ENCODE peak calls at places on chromosomes 2 and 18, in seven cellular contexts. One of them, this sample, is unnamed.

GRCh38 chr18:55603775-55604174 is 15.8 kb upstream of the TCF4 start:
- DNase-seq in heart right ventricle: no peak
- DNase-seq in colonic mucosa: no peak
- DNase-seq in right atrium auricular region: no peak
- DNase-seq in psoas muscle: no peak
- DNase-seq in A549: no peak
- DNase-seq in neural progenitor cell: no peak
- DNase-seq in this sample: no peak

GRCh38 chr2:165877565-165878550 is 75.7 kb downstream of the TTC21B start:
- DNase-seq in heart right ventricle: no peak
- DNase-seq in colonic mucosa: no peak
- DNase-seq in right atrium auricular region: no peak
- DNase-seq in psoas muscle: no peak
- DNase-seq in A549: no peak
- DNase-seq in neural progenitor cell: no peak
- DNase-seq in this sample: no peak

GRCh38 chr2:215982465-215982875 is 30.9 kb downstream of the MREG start:
- DNase-seq in heart right ventricle: no peak
- DNase-seq in colonic mucosa: no peak
- DNase-seq in right atrium auricular region: no peak
- DNase-seq in psoas muscle: no peak
- DNase-seq in A549: peak
- DNase-seq in neural progenitor cell: no peak
- DNase-seq in this sample: no peak

GRCh38 chr18:76256897-76257500 is 238.0 kb downstream of the ZNF516 start:
- DNase-seq in heart right ventricle: no peak
- DNase-seq in colonic mucosa: no peak
- DNase-seq in right atrium auricular region: no peak
- DNase-seq in psoas muscle: no peak
- DNase-seq in A549: peak
- DNase-seq in neural progenitor cell: peak
- DNase-seq in this sample: no peak

GRCh38 chr2:147386284-147386683 is 458.5 kb upstream of the ACVR2A start:
- DNase-seq in heart right ventricle: no peak
- DNase-seq in colonic mucosa: no peak
- DNase-seq in right atrium auricular region: no peak
- DNase-seq in psoas muscle: no peak
- DNase-seq in A549: no peak
- DNase-seq in neural progenitor cell: no peak
- DNase-seq in this sample: no peak

GRCh38 chr2:49459314-49459993 is 305.1 kb upstream of the FSHR start:
- DNase-seq in heart right ventricle: no peak
- DNase-seq in colonic mucosa: no peak
- DNase-seq in right atrium auricular region: no peak
- DNase-seq in psoas muscle: no peak
- DNase-seq in A549: no peak
- DNase-seq in neural progenitor cell: no peak
- DNase-seq in this sample: no peak

GRCh38 chr2:231152800-231153557 is 28.1 kb upstream of the HTR2B start:
- DNase-seq in heart right ventricle: no peak
- DNase-seq in colonic mucosa: no peak
- DNase-seq in right atrium auricular region: no peak
- DNase-seq in psoas muscle: no peak
- DNase-seq in A549: no peak
- DNase-seq in neural progenitor cell: no peak
- DNase-seq in this sample: no peak

GRCh38 chr2:128726221-128726620 is 407.6 kb upstream of the HS6ST1 start:
- DNase-seq in heart right ventricle: no peak
- DNase-seq in colonic mucosa: no peak
- DNase-seq in right atrium auricular region: no peak
- DNase-seq in psoas muscle: no peak
- DNase-seq in A549: no peak
- DNase-seq in neural progenitor cell: no peak
- DNase-seq in this sample: no peak

GRCh38 chr2:32874931-32875330 is 71.8 kb upstream of the LTBP1 start:
- DNase-seq in heart right ventricle: no peak
- DNase-seq in colonic mucosa: no peak
- DNase-seq in right atrium auricular region: no peak
- DNase-seq in psoas muscle: no peak
- DNase-seq in A549: no peak
- DNase-seq in neural progenitor cell: no peak
- DNase-seq in this sample: no peak

GRCh38 chr2:196074631-196075030 is 6.0 kb upstream of the DNAH7 start:
- DNase-seq in heart right ventricle: no peak
- DNase-seq in colonic mucosa: no peak
- DNase-seq in right atrium auricular region: no peak
- DNase-seq in psoas muscle: no peak
- DNase-seq in A549: no peak
- DNase-seq in neural progenitor cell: no peak
- DNase-seq in this sample: no peak

GRCh38 chr2:8624855-8625398 is 56.9 kb upstream of the ID2 start:
- DNase-seq in heart right ventricle: no peak
- DNase-seq in colonic mucosa: no peak
- DNase-seq in right atrium auricular region: no peak
- DNase-seq in psoas muscle: no peak
- DNase-seq in A549: no peak
- DNase-seq in neural progenitor cell: no peak
- DNase-seq in this sample: no peak

GRCh38 chr2:3664118-3664517 is 6.1 kb downstream of the ALLC start:
- DNase-seq in heart right ventricle: no peak
- DNase-seq in colonic mucosa: no peak
- DNase-seq in right atrium auricular region: no peak
- DNase-seq in psoas muscle: no peak
- DNase-seq in A549: no peak
- DNase-seq in neural progenitor cell: no peak
- DNase-seq in this sample: no peak

GRCh38 chr2:158414538-158414937 is 42.0 kb downstream of the CCDC148 start:
- DNase-seq in heart right ventricle: no peak
- DNase-seq in colonic mucosa: no peak
- DNase-seq in right atrium auricular region: no peak
- DNase-seq in psoas muscle: no peak
- DNase-seq in A549: no peak
- DNase-seq in neural progenitor cell: no peak
- DNase-seq in this sample: no peak

GRCh38 chr2:122022531-122022930 is 267.1 kb downstream of the TSN start:
- DNase-seq in heart right ventricle: no peak
- DNase-seq in colonic mucosa: no peak
- DNase-seq in right atrium auricular region: no peak
- DNase-seq in psoas muscle: no peak
- DNase-seq in A549: no peak
- DNase-seq in neural progenitor cell: no peak
- DNase-seq in this sample: no peak

GRCh38 chr2:43265006-43265770 is 38.8 kb upstream of the ZFP36L2 start:
- DNase-seq in heart right ventricle: peak
- DNase-seq in colonic mucosa: no peak
- DNase-seq in right atrium auricular region: no peak
- DNase-seq in psoas muscle: peak
- DNase-seq in A549: no peak
- DNase-seq in neural progenitor cell: peak
- DNase-seq in this sample: no peak

GRCh38 chr2:132478669-132479068 is 62.1 kb downstream of the GPR39 start:
- DNase-seq in heart right ventricle: no peak
- DNase-seq in colonic mucosa: no peak
- DNase-seq in right atrium auricular region: no peak
- DNase-seq in psoas muscle: no peak
- DNase-seq in A549: no peak
- DNase-seq in neural progenitor cell: no peak
- DNase-seq in this sample: no peak

GRCh38 chr2:236366406-236366805 is 102.2 kb upstream of the ASB18 start:
- DNase-seq in heart right ventricle: no peak
- DNase-seq in colonic mucosa: no peak
- DNase-seq in right atrium auricular region: peak
- DNase-seq in psoas muscle: no peak
- DNase-seq in A549: no peak
- DNase-seq in neural progenitor cell: no peak
- DNase-seq in this sample: peak

GRCh38 chr2:80395251-80395650 is 90.7 kb upstream of the LRRTM1 start:
- DNase-seq in heart right ventricle: no peak
- DNase-seq in colonic mucosa: no peak
- DNase-seq in right atrium auricular region: no peak
- DNase-seq in psoas muscle: no peak
- DNase-seq in A549: no peak
- DNase-seq in neural progenitor cell: no peak
- DNase-seq in this sample: no peak

GRCh38 chr2:186780701-186781316 is 68.2 kb downstream of the ZSWIM2 start:
- DNase-seq in heart right ventricle: no peak
- DNase-seq in colonic mucosa: no peak
- DNase-seq in right atrium auricular region: no peak
- DNase-seq in psoas muscle: no peak
- DNase-seq in A549: peak
- DNase-seq in neural progenitor cell: peak
- DNase-seq in this sample: no peak

GRCh38 chr2:63721082-63721424 is 120.6 kb upstream of the UGP2 start:
- DNase-seq in heart right ventricle: no peak
- DNase-seq in colonic mucosa: no peak
- DNase-seq in right atrium auricular region: no peak
- DNase-seq in psoas muscle: no peak
- DNase-seq in A549: no peak
- DNase-seq in neural progenitor cell: no peak
- DNase-seq in this sample: no peak

GRCh38 chr2:181224866-181225265 is 232.3 kb upstream of the ITGA4 start:
- DNase-seq in heart right ventricle: no peak
- DNase-seq in colonic mucosa: no peak
- DNase-seq in right atrium auricular region: no peak
- DNase-seq in psoas muscle: no peak
- DNase-seq in A549: no peak
- DNase-seq in neural progenitor cell: no peak
- DNase-seq in this sample: no peak

GRCh38 chr2:36438454-36438977 is 82.9 kb downstream of the CRIM1 start:
- DNase-seq in heart right ventricle: no peak
- DNase-seq in colonic mucosa: no peak
- DNase-seq in right atrium auricular region: no peak
- DNase-seq in psoas muscle: no peak
- DNase-seq in A549: peak
- DNase-seq in neural progenitor cell: no peak
- DNase-seq in this sample: no peak

GRCh38 chr2:159592446-159592845 is 23.9 kb downstream of the BAZ2B start:
- DNase-seq in heart right ventricle: no peak
- DNase-seq in colonic mucosa: no peak
- DNase-seq in right atrium auricular region: no peak
- DNase-seq in psoas muscle: no peak
- DNase-seq in A549: no peak
- DNase-seq in neural progenitor cell: no peak
- DNase-seq in this sample: no peak

DNA sequence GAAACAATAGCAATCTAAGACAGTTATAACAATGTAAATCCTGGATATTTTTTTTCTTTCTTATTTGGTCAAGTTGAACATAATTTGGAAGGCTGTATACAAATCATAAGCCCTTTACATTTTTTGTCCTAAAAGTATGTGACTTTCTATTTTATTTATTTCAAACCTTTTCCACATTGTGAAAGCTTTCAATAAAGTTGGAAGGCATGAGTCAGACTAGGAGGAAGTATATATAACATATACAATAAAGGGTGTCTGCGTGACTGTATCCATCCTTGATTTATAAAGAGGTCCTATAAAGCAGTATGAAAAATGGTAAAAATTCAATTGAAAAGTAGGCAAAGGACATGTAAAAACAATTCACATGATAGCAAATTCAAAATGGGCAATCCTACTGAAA is 44.4 kb downstream of the CRACDL start:
- DNase-seq in heart right ventricle: no peak
- DNase-seq in colonic mucosa: no peak
- DNase-seq in right atrium auricular region: no peak
- DNase-seq in psoas muscle: no peak
- DNase-seq in A549: no peak
- DNase-seq in neural progenitor cell: no peak
- DNase-seq in this sample: no peak
- H3K27ac ChIP-seq in heart right ventricle: no peak
- H3K27ac ChIP-seq in colonic mucosa: no peak
- H3K27ac ChIP-seq in right atrium auricular region: no peak
- H3K27ac ChIP-seq in psoas muscle: no peak
- H3K27ac ChIP-seq in A549: no peak
- H3K27ac ChIP-seq in neural progenitor cell: no peak
- H3K27ac ChIP-seq in this sample: no peak

GRCh38 chr18:47036927-47037605 is 1.6 kb upstream of the ELOA2 start:
- DNase-seq in heart right ventricle: no peak
- DNase-seq in colonic mucosa: no peak
- DNase-seq in right atrium auricular region: no peak
- DNase-seq in psoas muscle: no peak
- DNase-seq in A549: no peak
- DNase-seq in neural progenitor cell: no peak
- DNase-seq in this sample: no peak
- TF ChIP-seq CTCF in heart right ventricle: no peak
- TF ChIP-seq CTCF in colonic mucosa: no peak
- TF ChIP-seq CTCF in right atrium auricular region: no peak
- TF ChIP-seq CTCF in psoas muscle: no peak
- TF ChIP-seq CTCF in A549: no peak
- TF ChIP-seq CTCF in neural progenitor cell: no peak
- TF ChIP-seq CTCF in this sample: no peak

GRCh38 chr18:3803350-3803749 is 353.4 kb downstream of the TGIF1 start:
- DNase-seq in heart right ventricle: no peak
- DNase-seq in colonic mucosa: no peak
- DNase-seq in right atrium auricular region: no peak
- DNase-seq in psoas muscle: no peak
- DNase-seq in A549: no peak
- DNase-seq in neural progenitor cell: no peak
- DNase-seq in this sample: no peak

GRCh38 chr18:3806656-3807055 is 356.7 kb downstream of the TGIF1 start:
- DNase-seq in heart right ventricle: no peak
- DNase-seq in colonic mucosa: no peak
- DNase-seq in right atrium auricular region: no peak
- DNase-seq in psoas muscle: no peak
- DNase-seq in A549: no peak
- DNase-seq in neural progenitor cell: no peak
- DNase-seq in this sample: no peak

GRCh38 chr18:3799515-3799914 is 349.5 kb downstream of the TGIF1 start:
- DNase-seq in heart right ventricle: no peak
- DNase-seq in colonic mucosa: no peak
- DNase-seq in right atrium auricular region: no peak
- DNase-seq in psoas muscle: no peak
- DNase-seq in A549: no peak
- DNase-seq in neural progenitor cell: peak
- DNase-seq in this sample: no peak

GRCh38 chr18:3808985-3809780 is 359.2 kb downstream of the TGIF1 start:
- DNase-seq in heart right ventricle: no peak
- DNase-seq in colonic mucosa: no peak
- DNase-seq in right atrium auricular region: no peak
- DNase-seq in psoas muscle: no peak
- DNase-seq in A549: no peak
- DNase-seq in neural progenitor cell: no peak
- DNase-seq in this sample: no peak

GRCh38 chr18:3804336-3804735 is 354.4 kb downstream of the TGIF1 start:
- DNase-seq in heart right ventricle: no peak
- DNase-seq in colonic mucosa: no peak
- DNase-seq in right atrium auricular region: no peak
- DNase-seq in psoas muscle: no peak
- DNase-seq in A549: no peak
- DNase-seq in neural progenitor cell: no peak
- DNase-seq in this sample: no peak
- H3K27ac ChIP-seq in heart right ventricle: no peak
- H3K27ac ChIP-seq in colonic mucosa: no peak
- H3K27ac ChIP-seq in right atrium auricular region: no peak
- H3K27ac ChIP-seq in psoas muscle: no peak
- H3K27ac ChIP-seq in A549: no peak
- H3K27ac ChIP-seq in neural progenitor cell: no peak
- H3K27ac ChIP-seq in this sample: no peak

DNA sequence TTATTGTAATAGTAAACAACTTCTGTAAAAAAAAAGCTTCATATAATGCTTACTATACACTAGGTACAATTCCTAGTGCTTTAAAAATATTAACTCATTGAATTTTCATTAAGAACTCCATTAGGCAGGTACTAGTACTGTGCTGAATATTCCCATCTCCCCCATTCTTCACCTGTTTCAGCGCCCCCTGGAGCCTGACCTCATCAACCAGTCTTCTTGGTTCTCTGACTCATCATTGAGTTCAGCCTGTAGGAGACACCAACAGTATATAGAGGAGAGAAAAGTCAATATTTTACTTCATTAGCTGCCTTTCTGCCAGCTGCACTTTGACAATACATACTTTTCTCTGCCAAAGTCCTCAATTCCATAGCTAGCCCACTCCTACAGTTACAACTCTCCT is 1009.9 kb upstream of the KLHL29 start:
- DNase-seq in heart right ventricle: no peak
- DNase-seq in colonic mucosa: no peak
- DNase-seq in right atrium auricular region: no peak
- DNase-seq in psoas muscle: no peak
- DNase-seq in A549: no peak
- DNase-seq in neural progenitor cell: peak
- DNase-seq in this sample: no peak
- TF ChIP-seq CTCF in heart right ventricle: no peak
- TF ChIP-seq CTCF in colonic mucosa: no peak
- TF ChIP-seq CTCF in right atrium auricular region: no peak
- TF ChIP-seq CTCF in psoas muscle: no peak
- TF ChIP-seq CTCF in A549: no peak
- TF ChIP-seq CTCF in neural progenitor cell: peak
- TF ChIP-seq CTCF in this sample: no peak

This sample was measured in CD8-positive, alpha-beta T cell.